ENCODE peak calls at places on chromosomes 2 and 18, in nine cellular contexts. H is NCI-H1105; V is T-helper 1 cell; B is H54; A is activated CD4-positive, alpha-beta T cell treated with anti-CD3 and anti-CD28 coated beads, Interleukin-2, amount 50 U/mL, for 4 hours; D is neuronal stem cell; G is stimulated activated CD4-positive, alpha-beta T cell treated with anti-CD3 and anti-CD28 coated beads, Interleukin-2, amount 100 ng/mL, for 48 hours; J is endothelial cell; R is GF-D8. E is an unnamed sample.

GRCh38 chr18:53408271-53408670 is 816.2 kb downstream of the MBD2 start:
- DNase-seq in G (no peak), H (no peak), R (no peak), J (no peak), B (no peak), A (no peak), D (no peak), V (no peak), E (no peak)

GRCh38 chr2:53739057-53739456 is 28.5 kb upstream of the CHAC2 start:
- DNase-seq in J (no peak), G (no peak), H (no peak), B (no peak), D (no peak), R (peak; percentile 29), A (no peak), V (no peak), E (no peak)

GRCh38 chr18:12990662-12990976 is 543 bp upstream of the CEP192 start:
- DNase-seq in B (peak; percentile 7), H (no peak), A (no peak), J (no peak), G (no peak), D (no peak), V (no peak), R (peak; percentile 67), E (no peak)

GRCh38 chr2:204722691-204723090 is 177.4 kb downstream of the PARD3B start:
- DNase-seq in A (no peak), V (no peak), D (no peak), J (no peak), R (no peak), H (no peak), B (no peak), G (no peak), E (no peak)

GRCh38 chr2:10390369-10390801 is 57.7 kb downstream of the ODC1 start:
- DNase-seq in B (no peak), A (no peak), V (no peak), J (no peak), G (no peak), R (no peak), D (no peak), H (no peak), E (no peak)

GRCh38 chr2:104028066-104028465 is 825.8 kb upstream of the POU3F3 start:
- DNase-seq in A (no peak), H (peak; percentile 43), B (no peak), D (no peak), V (no peak), J (no peak), G (no peak), R (no peak), E (no peak)

GRCh38 chr18:9787716-9788115 is 79.6 kb downstream of the RAB31 start:
- DNase-seq in R (no peak), B (no peak), A (no peak), H (no peak), V (no peak), G (no peak), D (no peak), J (no peak), E (no peak)

GRCh38 chr2:219049282-219049681 is 8.0 kb upstream of the CFAP65 start:
- DNase-seq in J (no peak), B (no peak), A (no peak), G (no peak), R (no peak), V (no peak), H (no peak), D (no peak), E (no peak)

GRCh38 chr2:152694161-152694661 is 23.1 kb downstream of the PRPF40A start:
- DNase-seq in H (no peak), J (no peak), A (peak; percentile 33), R (no peak), D (no peak), G (no peak), V (peak; percentile 2), B (no peak), E (no peak)

GRCh38 chr2:64363140-64363539 is 90.8 kb upstream of the LGALSL start:
- DNase-seq in D (no peak), G (no peak), V (no peak), J (no peak), R (no peak), H (no peak), B (no peak), A (no peak), E (no peak)

GRCh38 chr18:55415258-55415871 is 172.6 kb downstream of the TCF4 start:
- DNase-seq in D (peak; percentile 78), A (peak; percentile 41), G (peak; percentile 72), V (peak; percentile 47), B (no peak), H (peak; percentile 76), R (peak; percentile 49), J (peak; percentile 81), E (peak; percentile 4)

GRCh38 chr2:71498261-71498701 is 44.9 kb downstream of the DYSF start:
- DNase-seq in H (no peak), B (peak; percentile 67), D (no peak), J (no peak), G (no peak), A (no peak), V (no peak), R (no peak), E (no peak)

GRCh38 chr18:30556112-30556511 is 486.4 kb downstream of the DSC3 start:
- DNase-seq in G (no peak), D (no peak), H (no peak), B (no peak), J (no peak), A (no peak), R (no peak), V (no peak), E (no peak)

E was measured in DMS79.